ENCODE peak calls at places on chromosome 6, in six cellular contexts. One of them, this sample, is unnamed.

GRCh38 chr6:133645000-133645619 is 243.8 kb upstream of the TCF21 start:
- DNase-seq in stimulated activated CD4-positive, alpha-beta T cell treated with anti-CD3 and anti-CD28 coated beads, Interleukin-2, amount 100 ng/mL, for 24 hours: no peak
- DNase-seq in Calu3: peak
- DNase-seq in HEK293T: no peak
- DNase-seq in stimulated activated CD8-positive, alpha-beta memory T cell treated with anti-CD3 and anti-CD28 coated beads, Interleukin-2, amount 100 ng/mL, for 1 hour: no peak
- DNase-seq in lung: no peak
- DNase-seq in this sample: no peak

GRCh38 chr6:37868447-37868825 is 48.9 kb downstream of the ZFAND3 start:
- DNase-seq in stimulated activated CD4-positive, alpha-beta T cell treated with anti-CD3 and anti-CD28 coated beads, Interleukin-2, amount 100 ng/mL, for 24 hours: peak
- DNase-seq in Calu3: no peak
- DNase-seq in HEK293T: no peak
- DNase-seq in stimulated activated CD8-positive, alpha-beta memory T cell treated with anti-CD3 and anti-CD28 coated beads, Interleukin-2, amount 100 ng/mL, for 1 hour: no peak
- DNase-seq in lung: no peak
- DNase-seq in this sample: no peak

GRCh38 chr6:163711615-163712568 is 297.4 kb downstream of the QKI start:
- DNase-seq in stimulated activated CD4-positive, alpha-beta T cell treated with anti-CD3 and anti-CD28 coated beads, Interleukin-2, amount 100 ng/mL, for 24 hours: no peak
- DNase-seq in Calu3: no peak
- DNase-seq in HEK293T: no peak
- DNase-seq in stimulated activated CD8-positive, alpha-beta memory T cell treated with anti-CD3 and anti-CD28 coated beads, Interleukin-2, amount 100 ng/mL, for 1 hour: no peak
- DNase-seq in lung: peak
- DNase-seq in this sample: no peak

GRCh38 chr6:150633466-150633795 is 33.7 kb downstream of the PLEKHG1 start:
- DNase-seq in stimulated activated CD4-positive, alpha-beta T cell treated with anti-CD3 and anti-CD28 coated beads, Interleukin-2, amount 100 ng/mL, for 24 hours: no peak
- DNase-seq in Calu3: no peak
- DNase-seq in HEK293T: no peak
- DNase-seq in stimulated activated CD8-positive, alpha-beta memory T cell treated with anti-CD3 and anti-CD28 coated beads, Interleukin-2, amount 100 ng/mL, for 1 hour: no peak
- DNase-seq in lung: no peak
- DNase-seq in this sample: no peak

GRCh38 chr6:105835373-105835772 is 250.8 kb upstream of the PRDM1 start:
- DNase-seq in stimulated activated CD4-positive, alpha-beta T cell treated with anti-CD3 and anti-CD28 coated beads, Interleukin-2, amount 100 ng/mL, for 24 hours: no peak
- DNase-seq in Calu3: peak
- DNase-seq in HEK293T: peak
- DNase-seq in stimulated activated CD8-positive, alpha-beta memory T cell treated with anti-CD3 and anti-CD28 coated beads, Interleukin-2, amount 100 ng/mL, for 1 hour: no peak
- DNase-seq in lung: no peak
- DNase-seq in this sample: no peak

GRCh38 chr6:138719744-138720143 is 53.8 kb upstream of the CCDC28A start:
- DNase-seq in stimulated activated CD4-positive, alpha-beta T cell treated with anti-CD3 and anti-CD28 coated beads, Interleukin-2, amount 100 ng/mL, for 24 hours: no peak
- DNase-seq in Calu3: no peak
- DNase-seq in HEK293T: no peak
- DNase-seq in stimulated activated CD8-positive, alpha-beta memory T cell treated with anti-CD3 and anti-CD28 coated beads, Interleukin-2, amount 100 ng/mL, for 1 hour: no peak
- DNase-seq in lung: no peak
- DNase-seq in this sample: no peak

GRCh38 chr6:156833755-156834154 is 56.6 kb downstream of the ARID1B start:
- DNase-seq in stimulated activated CD4-positive, alpha-beta T cell treated with anti-CD3 and anti-CD28 coated beads, Interleukin-2, amount 100 ng/mL, for 24 hours: no peak
- DNase-seq in Calu3: no peak
- DNase-seq in HEK293T: no peak
- DNase-seq in stimulated activated CD8-positive, alpha-beta memory T cell treated with anti-CD3 and anti-CD28 coated beads, Interleukin-2, amount 100 ng/mL, for 1 hour: no peak
- DNase-seq in lung: no peak
- DNase-seq in this sample: no peak

GRCh38 chr6:43718387-43719105 is 31.0 kb upstream of the MRPS18A start:
- DNase-seq in stimulated activated CD4-positive, alpha-beta T cell treated with anti-CD3 and anti-CD28 coated beads, Interleukin-2, amount 100 ng/mL, for 24 hours: no peak
- DNase-seq in Calu3: no peak
- DNase-seq in HEK293T: no peak
- DNase-seq in stimulated activated CD8-positive, alpha-beta memory T cell treated with anti-CD3 and anti-CD28 coated beads, Interleukin-2, amount 100 ng/mL, for 1 hour: no peak
- DNase-seq in lung: no peak
- DNase-seq in this sample: no peak

GRCh38 chr6:135488023-135488422 is 9.5 kb downstream of the AHI1 start:
- DNase-seq in stimulated activated CD4-positive, alpha-beta T cell treated with anti-CD3 and anti-CD28 coated beads, Interleukin-2, amount 100 ng/mL, for 24 hours: no peak
- DNase-seq in Calu3: no peak
- DNase-seq in HEK293T: no peak
- DNase-seq in stimulated activated CD8-positive, alpha-beta memory T cell treated with anti-CD3 and anti-CD28 coated beads, Interleukin-2, amount 100 ng/mL, for 1 hour: no peak
- DNase-seq in lung: no peak
- DNase-seq in this sample: no peak

GRCh38 chr6:27669278-27669797 is 196.4 kb upstream of the ZNF184 start:
- DNase-seq in stimulated activated CD4-positive, alpha-beta T cell treated with anti-CD3 and anti-CD28 coated beads, Interleukin-2, amount 100 ng/mL, for 24 hours: no peak
- DNase-seq in Calu3: peak
- DNase-seq in HEK293T: no peak
- DNase-seq in stimulated activated CD8-positive, alpha-beta memory T cell treated with anti-CD3 and anti-CD28 coated beads, Interleukin-2, amount 100 ng/mL, for 1 hour: no peak
- DNase-seq in lung: no peak
- DNase-seq in this sample: peak

GRCh38 chr6:28960846-28961500 is 37.2 kb upstream of the TRIM27 start:
- DNase-seq in stimulated activated CD4-positive, alpha-beta T cell treated with anti-CD3 and anti-CD28 coated beads, Interleukin-2, amount 100 ng/mL, for 24 hours: no peak
- DNase-seq in Calu3: no peak
- DNase-seq in HEK293T: no peak
- DNase-seq in stimulated activated CD8-positive, alpha-beta memory T cell treated with anti-CD3 and anti-CD28 coated beads, Interleukin-2, amount 100 ng/mL, for 1 hour: no peak
- DNase-seq in lung: no peak
- DNase-seq in this sample: no peak

GRCh38 chr6:130760006-130760405 is 67.2 kb upstream of the SMLR1 start:
- DNase-seq in stimulated activated CD4-positive, alpha-beta T cell treated with anti-CD3 and anti-CD28 coated beads, Interleukin-2, amount 100 ng/mL, for 24 hours: no peak
- DNase-seq in Calu3: peak
- DNase-seq in HEK293T: peak
- DNase-seq in stimulated activated CD8-positive, alpha-beta memory T cell treated with anti-CD3 and anti-CD28 coated beads, Interleukin-2, amount 100 ng/mL, for 1 hour: no peak
- DNase-seq in lung: no peak
- DNase-seq in this sample: no peak

GRCh38 chr6:25254671-25255070 is 24.5 kb upstream of the CARMIL1 start:
- DNase-seq in stimulated activated CD4-positive, alpha-beta T cell treated with anti-CD3 and anti-CD28 coated beads, Interleukin-2, amount 100 ng/mL, for 24 hours: no peak
- DNase-seq in Calu3: no peak
- DNase-seq in HEK293T: no peak
- DNase-seq in stimulated activated CD8-positive, alpha-beta memory T cell treated with anti-CD3 and anti-CD28 coated beads, Interleukin-2, amount 100 ng/mL, for 1 hour: no peak
- DNase-seq in lung: no peak
- DNase-seq in this sample: no peak

GRCh38 chr6:26159417-26160273 is 72.4 kb downstream of the HFE start:
- DNase-seq in stimulated activated CD4-positive, alpha-beta T cell treated with anti-CD3 and anti-CD28 coated beads, Interleukin-2, amount 100 ng/mL, for 24 hours: no peak
- DNase-seq in Calu3: no peak
- DNase-seq in HEK293T: peak
- DNase-seq in stimulated activated CD8-positive, alpha-beta memory T cell treated with anti-CD3 and anti-CD28 coated beads, Interleukin-2, amount 100 ng/mL, for 1 hour: no peak
- DNase-seq in lung: no peak
- DNase-seq in this sample: peak

GRCh38 chr6:68082086-68082485 is 553.0 kb upstream of the ADGRB3 start:
- DNase-seq in stimulated activated CD4-positive, alpha-beta T cell treated with anti-CD3 and anti-CD28 coated beads, Interleukin-2, amount 100 ng/mL, for 24 hours: no peak
- DNase-seq in Calu3: no peak
- DNase-seq in HEK293T: no peak
- DNase-seq in stimulated activated CD8-positive, alpha-beta memory T cell treated with anti-CD3 and anti-CD28 coated beads, Interleukin-2, amount 100 ng/mL, for 1 hour: no peak
- DNase-seq in lung: no peak
- DNase-seq in this sample: no peak

GRCh38 chr6:21949211-21949801 is 347.5 kb downstream of the PRL start:
- DNase-seq in stimulated activated CD4-positive, alpha-beta T cell treated with anti-CD3 and anti-CD28 coated beads, Interleukin-2, amount 100 ng/mL, for 24 hours: no peak
- DNase-seq in Calu3: peak
- DNase-seq in HEK293T: no peak
- DNase-seq in stimulated activated CD8-positive, alpha-beta memory T cell treated with anti-CD3 and anti-CD28 coated beads, Interleukin-2, amount 100 ng/mL, for 1 hour: no peak
- DNase-seq in lung: peak
- DNase-seq in this sample: no peak

GRCh38 chr6:138692058-138692977 is 81.3 kb upstream of the CCDC28A start:
- DNase-seq in stimulated activated CD4-positive, alpha-beta T cell treated with anti-CD3 and anti-CD28 coated beads, Interleukin-2, amount 100 ng/mL, for 24 hours: peak
- DNase-seq in Calu3: peak
- DNase-seq in HEK293T: peak
- DNase-seq in stimulated activated CD8-positive, alpha-beta memory T cell treated with anti-CD3 and anti-CD28 coated beads, Interleukin-2, amount 100 ng/mL, for 1 hour: peak
- DNase-seq in lung: peak
- DNase-seq in this sample: peak

This sample was measured in stimulated activated naive CD8-positive, alpha-beta T cell treated with anti-CD3 and anti-CD28 coated beads, Interleukin-15, amount 100 ng/mL, for 72 hours.